ENCODE peak calls at places on chromosomes 16 and 17, in four cellular contexts. I, P, R and L are unnamed samples.

GRCh38 chr17:62898239-62898864 is 67.7 kb upstream of the TANC2 start:
- DNase-seq in I (no peak), P (no peak), R (no peak), L (no peak)

GRCh38 chr17:77737442-77738265 is 220.8 kb upstream of the TNRC6C start:
- DNase-seq in I (no peak), P (no peak), R (no peak), L (no peak)

GRCh38 chr16:89315791-89316581 is 98.5 kb downstream of the ZNF778 start:
- DNase-seq in P (peak), I (no peak), R (no peak), L (peak)

GRCh38 chr17:82126479-82127314 is 28.7 kb upstream of the FASN start:
- DNase-seq in R (no peak), P (peak), I (no peak), L (no peak)

GRCh38 chr16:54359086-54359485 is 72.5 kb upstream of the IRX3 start:
- DNase-seq in P (no peak), I (no peak), R (no peak), L (no peak)

GRCh38 chr17:3963214-3964201 is 729 bp downstream of the ATP2A3 start:
- DNase-seq in P (peak), I (no peak), R (no peak), L (no peak)

GRCh38 chr17:48559609-48560451 is 14.9 kb upstream of the HOXB2 start:
- DNase-seq in P (no peak), I (no peak), R (no peak), L (no peak)

GRCh38 chr17:72661945-72662826 is 430.3 kb downstream of the SLC39A11 start:
- DNase-seq in I (no peak), R (no peak), P (no peak), L (no peak)

GRCh38 chr16:49589721-49590120 is 216.1 kb downstream of the C16orf78 start:
- DNase-seq in I (no peak), R (no peak), P (no peak), L (no peak)

GRCh38 chr17:76531501-76532038 is 5.9 kb downstream of the CYGB start:
- DNase-seq in R (no peak), P (no peak), I (no peak), L (no peak)

GRCh38 chr16:11494433-11494832 is 92.3 kb downstream of the LITAF start:
- DNase-seq in I (no peak), R (no peak), P (no peak), L (no peak)

GRCh38 chr17:50817838-50818237 is 17.5 kb upstream of the WFIKKN2 start:
- DNase-seq in R (peak), P (no peak), I (no peak), L (no peak)

GRCh38 chr16:57667526-57668258 is 414 bp upstream of the ADGRG3 start:
- DNase-seq in P (no peak), R (no peak), I (no peak), L (no peak)

GRCh38 chr16:48383877-48384304 is 1.3 kb downstream of the SIAH1 start:
- DNase-seq in P (no peak), I (no peak), R (no peak), L (no peak)

GRCh38 chr16:81737885-81738536 is 41.1 kb upstream of the PLCG2 start:
- DNase-seq in I (peak), P (peak), R (peak), L (peak)
- H3K27ac ChIP-seq in I (no peak), P (no peak), R (no peak), L (peak)

DNA sequence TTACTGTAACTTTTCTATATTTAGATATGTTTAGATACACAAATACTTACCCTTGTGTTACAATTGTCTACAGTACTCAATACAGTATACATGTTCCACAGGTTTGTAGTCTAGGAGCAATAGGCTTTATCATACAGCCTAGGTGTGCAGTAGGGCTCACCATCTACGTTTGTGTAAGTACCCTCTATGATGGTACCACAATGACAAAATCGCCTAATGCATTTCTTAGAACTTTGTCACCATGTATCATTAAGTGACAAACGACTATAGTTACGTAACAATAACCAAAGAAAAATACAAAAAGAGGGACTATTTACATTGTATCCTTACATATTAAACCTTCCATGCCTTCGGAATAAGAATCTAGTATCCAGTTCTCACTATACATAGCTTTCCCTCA is 8.0 kb downstream of the STAT5B start:
- DNase-seq in P (no peak), R (no peak), I (no peak), L (no peak)
- H3K27ac ChIP-seq in P (peak), R (no peak), I (no peak), L (no peak)

GRCh38 chr17:80719449-80719848 is 174.8 kb downstream of the RPTOR start:
- DNase-seq in I (no peak), R (no peak), P (no peak), L (no peak)

GRCh38 chr17:80718428-80718827 is 173.8 kb downstream of the RPTOR start:
- DNase-seq in P (no peak), I (no peak), R (no peak), L (no peak)

GRCh38 chr17:80717661-80718060 is 173.0 kb downstream of the RPTOR start:
- DNase-seq in P (no peak), R (no peak), I (no peak), L (no peak)

GRCh38 chr17:80722656-80723055 is 178.0 kb downstream of the RPTOR start:
- DNase-seq in I (no peak), R (no peak), P (no peak), L (no peak)

GRCh38 chr17:80720624-80721577 is 176.3 kb downstream of the RPTOR start:
- DNase-seq in I (no peak), R (no peak), P (peak), L (no peak)
- H3K27ac ChIP-seq in I (no peak), R (no peak), P (peak), L (no peak)

GRCh38 chr17:45282683-45283644 is 21.1 kb upstream of the SPATA32 start:
- DNase-seq in I (no peak), R (no peak), P (peak), L (peak)
- H3K27ac ChIP-seq in I (no peak), R (no peak), P (no peak), L (no peak)

GRCh38 chr17:29181226-29181625 is 1.0 kb upstream of the MYO18A start:
- DNase-seq in R (no peak), P (no peak), I (no peak), L (no peak)

GRCh38 chr17:29178750-29179231 is 1.4 kb downstream of the MYO18A start:
- DNase-seq in I (no peak), R (no peak), P (no peak), L (no peak)

GRCh38 chr17:29180788-29181160 is 576 bp upstream of the MYO18A start:
- DNase-seq in I (no peak), P (no peak), R (no peak), L (no peak)

GRCh38 chr17:29179232-29180036 is 764 bp downstream of the MYO18A start:
- DNase-seq in I (no peak), P (no peak), R (no peak), L (peak)

GRCh38 chr17:29180051-29180787 is at the start of gene MYO18A:
- DNase-seq in R (no peak), I (peak), P (peak), L (peak)
- H3K27ac ChIP-seq in R (peak), I (peak), P (peak), L (peak)

DNA sequence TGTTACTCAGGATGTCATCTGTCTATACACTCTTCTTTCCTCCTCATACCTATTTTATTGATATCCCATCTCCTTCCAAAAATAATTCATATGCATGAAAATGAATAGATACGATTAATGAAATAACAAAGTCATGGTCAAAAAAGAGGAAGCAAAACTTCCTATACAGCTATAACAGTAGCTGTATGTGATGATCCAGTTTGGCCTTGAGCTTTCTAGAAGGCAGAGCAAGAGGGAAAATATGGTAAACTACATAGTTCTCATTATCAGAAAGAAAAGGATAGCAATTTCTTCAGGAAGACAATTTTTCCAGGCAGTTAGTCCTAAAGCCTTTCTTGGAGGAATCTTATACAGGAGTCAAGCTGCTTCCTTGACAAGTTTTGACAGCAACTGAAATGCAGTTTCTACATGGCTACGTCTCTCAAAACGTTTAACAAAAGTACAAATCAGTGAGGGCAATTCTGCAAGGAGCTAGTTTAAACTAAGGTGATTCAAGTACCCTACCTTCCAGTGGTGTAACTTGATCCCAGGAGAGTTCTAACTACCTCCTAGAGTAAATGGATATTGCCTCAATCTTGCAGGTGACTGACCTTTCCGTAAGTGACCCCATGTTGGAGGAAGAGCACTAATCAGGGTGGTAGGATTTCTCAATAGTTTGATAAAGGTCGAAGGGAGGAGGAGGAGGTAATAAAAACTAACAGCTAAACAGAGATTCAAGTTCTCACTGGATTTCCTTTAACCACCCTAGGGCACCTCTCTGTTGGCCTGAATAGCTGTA is 1.0 kb downstream of the SPAG5 start:
- DNase-seq in P (no peak), I (no peak), R (no peak), L (no peak)
- H3K27ac ChIP-seq in P (peak), I (no peak), R (peak), L (no peak)

GRCh38 chr17:80622170-80622466 is 77.5 kb downstream of the RPTOR start:
- DNase-seq in R (no peak), P (no peak), I (no peak), L (no peak)
- H3K27ac ChIP-seq in R (no peak), P (no peak), I (no peak), L (no peak)

DNA sequence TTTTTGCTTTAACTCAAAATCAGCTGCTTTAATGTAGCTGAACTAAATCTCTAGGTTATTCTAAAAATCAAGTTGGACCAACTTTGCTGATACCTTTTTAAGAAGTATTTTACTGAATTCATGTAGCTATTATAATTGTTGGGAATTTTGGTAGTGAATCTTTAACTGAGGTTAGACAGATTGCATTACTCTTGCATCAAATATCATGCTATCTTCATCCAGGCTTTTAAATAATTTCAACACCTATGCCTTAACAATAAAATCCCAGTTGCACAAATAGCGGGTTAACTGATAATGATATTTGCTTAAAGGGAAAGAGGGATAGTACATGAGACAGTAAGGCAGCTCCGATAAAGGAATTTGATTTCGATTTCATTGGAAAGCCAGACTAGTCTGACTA is 241.3 kb upstream of the TBX2 start:
- DNase-seq in I (no peak), P (no peak), R (no peak), L (no peak)
- H3K27ac ChIP-seq in I (no peak), P (no peak), R (no peak), L (no peak)

GRCh38 chr16:24525970-24526559 is 13.3 kb upstream of the RBBP6 start:
- DNase-seq in I (no peak), R (no peak), P (no peak), L (peak)
- H3K27ac ChIP-seq in I (no peak), R (no peak), P (no peak), L (peak)

GRCh38 chr17:27751622-27752490 is 48.5 kb downstream of the NOS2 start:
- DNase-seq in R (no peak), I (no peak), P (no peak), L (no peak)
- H3K27ac ChIP-seq in R (no peak), I (no peak), P (no peak), L (no peak)